ENCODE peak calls at places on chromosomes 2 and 18, in eight cellular contexts. One of them, this sample, is unnamed.

GRCh38 chr2:144350151-144350802 is 169.6 kb downstream of the ZEB2 start:
- DNase-seq in GM12865: no peak
- DNase-seq in lung: no peak
- DNase-seq in HFF-Myc: no peak
- DNase-seq in GM06990: no peak
- DNase-seq in AG04449: no peak
- DNase-seq in fibroblast of pulmonary artery: peak
- DNase-seq in psoas muscle: no peak
- DNase-seq in this sample: no peak

GRCh38 chr2:128406629-128407252 is 88.1 kb upstream of the HS6ST1 start:
- DNase-seq in GM12865: no peak
- DNase-seq in lung: peak
- DNase-seq in HFF-Myc: no peak
- DNase-seq in GM06990: no peak
- DNase-seq in AG04449: no peak
- DNase-seq in fibroblast of pulmonary artery: no peak
- DNase-seq in psoas muscle: no peak
- DNase-seq in this sample: no peak

GRCh38 chr2:118527571-118527970 is 319.9 kb downstream of the EN1 start:
- DNase-seq in GM12865: no peak
- DNase-seq in lung: no peak
- DNase-seq in HFF-Myc: no peak
- DNase-seq in GM06990: no peak
- DNase-seq in AG04449: no peak
- DNase-seq in fibroblast of pulmonary artery: no peak
- DNase-seq in psoas muscle: no peak
- DNase-seq in this sample: peak

GRCh38 chr2:132632000-132632649 is 37.9 kb downstream of the LYPD1 start:
- DNase-seq in GM12865: no peak
- DNase-seq in lung: no peak
- DNase-seq in HFF-Myc: no peak
- DNase-seq in GM06990: no peak
- DNase-seq in AG04449: no peak
- DNase-seq in fibroblast of pulmonary artery: no peak
- DNase-seq in psoas muscle: no peak
- DNase-seq in this sample: peak

GRCh38 chr2:144330951-144331651 is 188.8 kb downstream of the ZEB2 start:
- DNase-seq in GM12865: no peak
- DNase-seq in lung: no peak
- DNase-seq in HFF-Myc: no peak
- DNase-seq in GM06990: no peak
- DNase-seq in AG04449: no peak
- DNase-seq in fibroblast of pulmonary artery: peak
- DNase-seq in psoas muscle: no peak
- DNase-seq in this sample: peak

GRCh38 chr2:130183500-130184373 is 1.7 kb downstream of the MZT2B start:
- DNase-seq in GM12865: no peak
- DNase-seq in lung: no peak
- DNase-seq in HFF-Myc: no peak
- DNase-seq in GM06990: no peak
- DNase-seq in AG04449: no peak
- DNase-seq in fibroblast of pulmonary artery: peak
- DNase-seq in psoas muscle: peak
- DNase-seq in this sample: peak

GRCh38 chr2:72722492-72723090 is 103.2 kb downstream of the EXOC6B start:
- DNase-seq in GM12865: no peak
- DNase-seq in lung: no peak
- DNase-seq in HFF-Myc: no peak
- DNase-seq in GM06990: no peak
- DNase-seq in AG04449: peak
- DNase-seq in fibroblast of pulmonary artery: peak
- DNase-seq in psoas muscle: no peak
- DNase-seq in this sample: peak

GRCh38 chr2:238165288-238165921 is 6.6 kb downstream of the ERFE start:
- DNase-seq in GM12865: no peak
- DNase-seq in lung: no peak
- DNase-seq in HFF-Myc: no peak
- DNase-seq in GM06990: no peak
- DNase-seq in AG04449: no peak
- DNase-seq in fibroblast of pulmonary artery: no peak
- DNase-seq in psoas muscle: no peak
- DNase-seq in this sample: no peak

GRCh38 chr2:88190808-88191721 is 20.9 kb downstream of the THNSL2 start:
- DNase-seq in GM12865: peak
- DNase-seq in lung: no peak
- DNase-seq in HFF-Myc: peak
- DNase-seq in GM06990: no peak
- DNase-seq in AG04449: no peak
- DNase-seq in fibroblast of pulmonary artery: peak
- DNase-seq in psoas muscle: no peak
- DNase-seq in this sample: peak

GRCh38 chr2:188599140-188599539 is 307.5 kb downstream of the GULP1 start:
- DNase-seq in GM12865: no peak
- DNase-seq in lung: no peak
- DNase-seq in HFF-Myc: no peak
- DNase-seq in GM06990: no peak
- DNase-seq in AG04449: no peak
- DNase-seq in fibroblast of pulmonary artery: no peak
- DNase-seq in psoas muscle: no peak
- DNase-seq in this sample: peak

GRCh38 chr2:97870396-97870843 is 125.3 kb downstream of the TMEM131 start:
- DNase-seq in GM12865: peak
- DNase-seq in lung: no peak
- DNase-seq in HFF-Myc: peak
- DNase-seq in GM06990: peak
- DNase-seq in AG04449: peak
- DNase-seq in fibroblast of pulmonary artery: peak
- DNase-seq in psoas muscle: no peak
- DNase-seq in this sample: peak

GRCh38 chr2:217799553-217800432 is 203.0 kb downstream of the TNS1 start:
- DNase-seq in GM12865: no peak
- DNase-seq in lung: peak
- DNase-seq in HFF-Myc: no peak
- DNase-seq in GM06990: no peak
- DNase-seq in AG04449: no peak
- DNase-seq in fibroblast of pulmonary artery: no peak
- DNase-seq in psoas muscle: no peak
- DNase-seq in this sample: no peak

GRCh38 chr2:188576657-188577056 is 285.0 kb downstream of the GULP1 start:
- DNase-seq in GM12865: no peak
- DNase-seq in lung: no peak
- DNase-seq in HFF-Myc: peak
- DNase-seq in GM06990: no peak
- DNase-seq in AG04449: no peak
- DNase-seq in fibroblast of pulmonary artery: no peak
- DNase-seq in psoas muscle: no peak
- DNase-seq in this sample: peak

GRCh38 chr2:100592226-100592625 is 29.4 kb downstream of the PDCL3 start:
- DNase-seq in GM12865: no peak
- DNase-seq in lung: no peak
- DNase-seq in HFF-Myc: no peak
- DNase-seq in GM06990: no peak
- DNase-seq in AG04449: no peak
- DNase-seq in fibroblast of pulmonary artery: peak
- DNase-seq in psoas muscle: no peak
- DNase-seq in this sample: no peak

DNA sequence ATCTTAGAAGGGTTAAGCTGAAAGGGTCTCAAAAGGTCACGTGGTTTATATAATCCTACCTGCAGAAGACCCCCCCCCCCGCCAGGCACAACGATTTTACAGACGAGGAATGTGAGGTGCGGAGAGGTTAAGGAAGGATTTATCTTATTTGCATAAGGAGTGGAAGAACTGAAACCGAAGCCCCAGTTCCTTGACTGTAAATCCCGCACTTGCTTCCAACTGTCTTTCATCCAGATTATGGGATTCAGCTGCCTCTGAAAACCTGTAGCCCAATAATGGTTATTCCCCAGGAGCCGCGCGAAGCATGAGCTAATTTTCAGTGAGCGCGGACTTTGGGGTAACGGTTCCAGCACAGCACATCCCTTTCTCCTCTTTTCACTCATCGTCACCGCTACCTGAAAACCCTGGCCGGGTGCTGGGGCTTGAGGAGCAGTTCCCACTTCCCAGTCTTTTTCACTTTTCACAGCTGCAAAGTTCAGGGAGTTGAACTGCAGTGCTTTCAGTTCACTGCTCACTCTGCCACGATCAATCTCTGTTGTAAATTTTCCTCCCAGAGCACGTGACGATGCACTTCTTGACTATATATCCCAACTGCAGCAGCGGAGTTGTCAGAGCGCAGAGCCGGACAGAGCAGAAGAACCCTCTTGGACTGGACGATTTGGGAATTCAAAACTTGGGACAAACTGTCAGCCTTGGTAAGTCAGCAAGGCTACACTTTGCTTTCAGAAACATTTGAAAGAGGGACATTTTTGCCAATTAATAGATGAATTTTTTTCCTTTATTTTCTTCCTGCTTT is at the start of gene KCNE4:
- DNase-seq in GM12865: no peak
- DNase-seq in lung: no peak
- DNase-seq in HFF-Myc: no peak
- DNase-seq in GM06990: no peak
- DNase-seq in AG04449: no peak
- DNase-seq in fibroblast of pulmonary artery: peak
- DNase-seq in psoas muscle: peak
- DNase-seq in this sample: peak
- TF ChIP-seq CTCF in GM12865: no peak
- TF ChIP-seq CTCF in lung: no peak
- TF ChIP-seq CTCF in HFF-Myc: no peak
- TF ChIP-seq CTCF in GM06990: no peak
- TF ChIP-seq CTCF in AG04449: no peak
- TF ChIP-seq CTCF in fibroblast of pulmonary artery: no peak
- TF ChIP-seq CTCF in psoas muscle: no peak
- TF ChIP-seq CTCF in this sample: no peak

GRCh38 chr2:136114392-136114791 is 3.6 kb downstream of the CXCR4 start:
- DNase-seq in GM12865: no peak
- DNase-seq in lung: no peak
- DNase-seq in HFF-Myc: no peak
- DNase-seq in GM06990: no peak
- DNase-seq in AG04449: no peak
- DNase-seq in fibroblast of pulmonary artery: no peak
- DNase-seq in psoas muscle: no peak
- DNase-seq in this sample: no peak
- H3K4me3 ChIP-seq in GM12865: no peak
- H3K4me3 ChIP-seq in lung: no peak
- H3K4me3 ChIP-seq in HFF-Myc: no peak
- H3K4me3 ChIP-seq in GM06990: no peak
- H3K4me3 ChIP-seq in AG04449: no peak
- H3K4me3 ChIP-seq in fibroblast of pulmonary artery: no peak
- H3K4me3 ChIP-seq in psoas muscle: no peak
- H3K4me3 ChIP-seq in this sample: no peak

DNA sequence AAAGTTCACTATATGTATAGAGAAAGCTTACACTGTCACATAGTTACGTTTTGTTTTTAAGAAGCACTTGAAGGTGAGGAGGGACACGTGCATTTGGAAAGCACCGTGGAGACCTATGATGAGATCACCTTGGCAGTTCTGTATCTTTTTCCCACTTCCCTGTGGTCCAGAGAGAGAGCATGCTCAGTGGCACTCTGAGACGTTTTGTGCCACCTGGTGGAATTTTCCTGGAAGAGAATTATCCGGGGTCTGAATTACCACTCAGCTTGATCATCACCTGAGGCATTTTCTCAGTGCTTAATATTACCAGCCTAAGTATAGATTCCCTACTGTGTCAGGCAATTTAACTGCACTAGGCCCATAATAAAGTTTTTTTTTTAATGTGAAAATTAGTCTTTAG is 469.4 kb upstream of the SMIM21 start:
- DNase-seq in GM12865: no peak
- DNase-seq in lung: no peak
- DNase-seq in HFF-Myc: no peak
- DNase-seq in GM06990: no peak
- DNase-seq in AG04449: no peak
- DNase-seq in fibroblast of pulmonary artery: no peak
- DNase-seq in psoas muscle: no peak
- DNase-seq in this sample: no peak
- TF ChIP-seq CTCF in GM12865: no peak
- TF ChIP-seq CTCF in lung: no peak
- TF ChIP-seq CTCF in HFF-Myc: no peak
- TF ChIP-seq CTCF in GM06990: no peak
- TF ChIP-seq CTCF in AG04449: no peak
- TF ChIP-seq CTCF in fibroblast of pulmonary artery: no peak
- TF ChIP-seq CTCF in psoas muscle: no peak
- TF ChIP-seq CTCF in this sample: no peak

GRCh38 chr2:109683452-109683851 is 69.3 kb downstream of the SOWAHC start:
- DNase-seq in GM12865: no peak
- DNase-seq in lung: no peak
- DNase-seq in HFF-Myc: no peak
- DNase-seq in GM06990: no peak
- DNase-seq in AG04449: no peak
- DNase-seq in fibroblast of pulmonary artery: no peak
- DNase-seq in psoas muscle: no peak
- DNase-seq in this sample: no peak
- H3K4me3 ChIP-seq in GM12865: no peak
- H3K4me3 ChIP-seq in lung: no peak
- H3K4me3 ChIP-seq in HFF-Myc: no peak
- H3K4me3 ChIP-seq in GM06990: no peak
- H3K4me3 ChIP-seq in AG04449: no peak
- H3K4me3 ChIP-seq in fibroblast of pulmonary artery: no peak
- H3K4me3 ChIP-seq in psoas muscle: no peak
- H3K4me3 ChIP-seq in this sample: no peak

GRCh38 chr18:3713166-3713565 is 263.2 kb downstream of the TGIF1 start:
- DNase-seq in GM12865: no peak
- DNase-seq in lung: no peak
- DNase-seq in HFF-Myc: no peak
- DNase-seq in GM06990: no peak
- DNase-seq in AG04449: no peak
- DNase-seq in fibroblast of pulmonary artery: peak
- DNase-seq in psoas muscle: no peak
- DNase-seq in this sample: peak

GRCh38 chr18:3713708-3714107 is 263.7 kb downstream of the TGIF1 start:
- DNase-seq in GM12865: no peak
- DNase-seq in lung: no peak
- DNase-seq in HFF-Myc: no peak
- DNase-seq in GM06990: no peak
- DNase-seq in AG04449: no peak
- DNase-seq in fibroblast of pulmonary artery: no peak
- DNase-seq in psoas muscle: no peak
- DNase-seq in this sample: no peak

GRCh38 chr18:3710712-3711269 is 260.8 kb downstream of the TGIF1 start:
- DNase-seq in GM12865: no peak
- DNase-seq in lung: peak
- DNase-seq in HFF-Myc: no peak
- DNase-seq in GM06990: no peak
- DNase-seq in AG04449: no peak
- DNase-seq in fibroblast of pulmonary artery: no peak
- DNase-seq in psoas muscle: peak
- DNase-seq in this sample: peak

GRCh38 chr18:3715223-3716080 is 265.5 kb downstream of the TGIF1 start:
- DNase-seq in GM12865: no peak
- DNase-seq in lung: no peak
- DNase-seq in HFF-Myc: no peak
- DNase-seq in GM06990: no peak
- DNase-seq in AG04449: no peak
- DNase-seq in fibroblast of pulmonary artery: no peak
- DNase-seq in psoas muscle: no peak
- DNase-seq in this sample: no peak

DNA sequence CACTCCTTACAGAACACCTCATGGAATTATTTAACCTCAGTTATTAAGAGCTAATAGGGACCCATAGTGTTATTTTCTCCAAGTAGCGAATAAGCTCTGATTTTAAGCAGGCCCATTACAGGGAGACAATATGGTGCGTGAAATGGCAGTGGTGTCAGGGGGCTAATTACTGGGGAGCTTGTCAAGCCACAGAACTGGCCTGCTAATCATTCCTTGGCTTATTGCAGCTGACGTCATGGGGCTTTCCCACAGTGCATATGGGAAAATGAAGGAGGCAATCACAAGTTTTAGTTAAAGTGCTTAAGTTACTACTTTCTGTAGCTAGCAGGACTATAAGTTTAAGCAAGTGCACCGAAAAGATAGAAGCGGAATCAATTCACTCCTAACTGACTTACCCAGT is 262.5 kb downstream of the TGIF1 start:
- DNase-seq in GM12865: no peak
- DNase-seq in lung: no peak
- DNase-seq in HFF-Myc: no peak
- DNase-seq in GM06990: no peak
- DNase-seq in AG04449: no peak
- DNase-seq in fibroblast of pulmonary artery: no peak
- DNase-seq in psoas muscle: no peak
- DNase-seq in this sample: no peak
- TF ChIP-seq CTCF in GM12865: no peak
- TF ChIP-seq CTCF in lung: no peak
- TF ChIP-seq CTCF in HFF-Myc: no peak
- TF ChIP-seq CTCF in GM06990: no peak
- TF ChIP-seq CTCF in AG04449: no peak
- TF ChIP-seq CTCF in fibroblast of pulmonary artery: no peak
- TF ChIP-seq CTCF in psoas muscle: no peak
- TF ChIP-seq CTCF in this sample: no peak